ENCODE peak calls at places on chromosomes 1 and 21, in five cellular contexts. One of them, this sample, is unnamed.

GRCh38 chr1:97925982-97926708 is 5.3 kb upstream of the DPYD start:
- DNase-seq in substantia nigra: no peak
- DNase-seq in HCT116: no peak
- DNase-seq in HCEC 1CT: no peak
- DNase-seq in frontal cortex: no peak
- DNase-seq in this sample: no peak

GRCh38 chr1:241842565-241842964 is 5.4 kb upstream of the EXO1 start:
- DNase-seq in substantia nigra: no peak
- DNase-seq in HCT116: no peak
- DNase-seq in HCEC 1CT: peak
- DNase-seq in frontal cortex: no peak
- DNase-seq in this sample: no peak

GRCh38 chr1:41665962-41666917 is 181.8 kb upstream of the EDN2 start:
- DNase-seq in substantia nigra: no peak
- DNase-seq in HCT116: no peak
- DNase-seq in HCEC 1CT: no peak
- DNase-seq in frontal cortex: no peak
- DNase-seq in this sample: no peak

GRCh38 chr1:151641229-151641628 is 29.4 kb downstream of the SNX27 start:
- DNase-seq in substantia nigra: no peak
- DNase-seq in HCT116: no peak
- DNase-seq in HCEC 1CT: no peak
- DNase-seq in frontal cortex: no peak
- DNase-seq in this sample: no peak

GRCh38 chr1:42162181-42162580 is 2.4 kb downstream of the GUCA2A start:
- DNase-seq in substantia nigra: no peak
- DNase-seq in HCT116: no peak
- DNase-seq in HCEC 1CT: no peak
- DNase-seq in frontal cortex: no peak
- DNase-seq in this sample: no peak

GRCh38 chr1:45772971-45773370 is 22.5 kb upstream of the IPP start:
- DNase-seq in substantia nigra: no peak
- DNase-seq in HCT116: no peak
- DNase-seq in HCEC 1CT: no peak
- DNase-seq in frontal cortex: no peak
- DNase-seq in this sample: no peak

GRCh38 chr1:218312509-218312908 is 27.4 kb downstream of the RRP15 start:
- DNase-seq in substantia nigra: no peak
- DNase-seq in HCT116: no peak
- DNase-seq in HCEC 1CT: peak
- DNase-seq in frontal cortex: no peak
- DNase-seq in this sample: no peak

GRCh38 chr1:178502856-178503255 is 6.1 kb upstream of the CLEC20A start:
- DNase-seq in substantia nigra: no peak
- DNase-seq in HCT116: no peak
- DNase-seq in HCEC 1CT: no peak
- DNase-seq in frontal cortex: no peak
- DNase-seq in this sample: no peak

GRCh38 chr21:15592271-15592860 is 137.4 kb upstream of the USP25 start:
- DNase-seq in substantia nigra: no peak
- DNase-seq in HCT116: peak
- DNase-seq in HCEC 1CT: peak
- DNase-seq in frontal cortex: peak
- DNase-seq in this sample: peak

GRCh38 chr1:86169625-86170024 is 13.1 kb upstream of the COL24A1 start:
- DNase-seq in substantia nigra: no peak
- DNase-seq in HCT116: no peak
- DNase-seq in HCEC 1CT: peak
- DNase-seq in frontal cortex: no peak
- DNase-seq in this sample: no peak

GRCh38 chr1:83641206-83641658 is 357.7 kb downstream of the TTLL7 start:
- DNase-seq in substantia nigra: no peak
- DNase-seq in HCT116: no peak
- DNase-seq in HCEC 1CT: no peak
- DNase-seq in frontal cortex: no peak
- DNase-seq in this sample: no peak

GRCh38 chr1:21553116-21553926 is 44.1 kb downstream of the ALPL start:
- DNase-seq in substantia nigra: no peak
- DNase-seq in HCT116: no peak
- DNase-seq in HCEC 1CT: peak
- DNase-seq in frontal cortex: no peak
- DNase-seq in this sample: no peak

GRCh38 chr1:230141002-230141648 is 74.1 kb downstream of the GALNT2 start:
- DNase-seq in substantia nigra: no peak
- DNase-seq in HCT116: no peak
- DNase-seq in HCEC 1CT: peak
- DNase-seq in frontal cortex: no peak
- DNase-seq in this sample: no peak

GRCh38 chr1:109649380-109649987 is 6.4 kb upstream of the GSTM4 start:
- DNase-seq in substantia nigra: no peak
- DNase-seq in HCT116: peak
- DNase-seq in HCEC 1CT: peak
- DNase-seq in frontal cortex: no peak
- DNase-seq in this sample: peak

GRCh38 chr1:53546409-53547155 is 87.4 kb downstream of the DMRTB1 start:
- DNase-seq in substantia nigra: no peak
- DNase-seq in HCT116: no peak
- DNase-seq in HCEC 1CT: no peak
- DNase-seq in frontal cortex: no peak
- DNase-seq in this sample: no peak

GRCh38 chr1:110618668-110619067 is 12.5 kb upstream of the KCNA2 start:
- DNase-seq in substantia nigra: no peak
- DNase-seq in HCT116: no peak
- DNase-seq in HCEC 1CT: no peak
- DNase-seq in frontal cortex: no peak
- DNase-seq in this sample: no peak

GRCh38 chr1:37255111-37255795 is 219.1 kb upstream of the ZC3H12A start:
- DNase-seq in substantia nigra: peak
- DNase-seq in HCT116: no peak
- DNase-seq in HCEC 1CT: no peak
- DNase-seq in frontal cortex: peak
- DNase-seq in this sample: peak

GRCh38 chr1:217369996-217370551 is 260.8 kb downstream of the GPATCH2 start:
- DNase-seq in substantia nigra: no peak
- DNase-seq in HCT116: no peak
- DNase-seq in HCEC 1CT: peak
- DNase-seq in frontal cortex: no peak
- DNase-seq in this sample: no peak

GRCh38 chr1:32393136-32393535 is 1.1 kb downstream of the BSDC1 start:
- DNase-seq in substantia nigra: no peak
- DNase-seq in HCT116: no peak
- DNase-seq in HCEC 1CT: peak
- DNase-seq in frontal cortex: no peak
- DNase-seq in this sample: no peak

GRCh38 chr1:212485895-212486590 is 53.3 kb downstream of the NENF start:
- DNase-seq in substantia nigra: no peak
- DNase-seq in HCT116: peak
- DNase-seq in HCEC 1CT: peak
- DNase-seq in frontal cortex: no peak
- DNase-seq in this sample: peak

GRCh38 chr1:115067460-115067859 is 21.8 kb downstream of the TSPAN2 start:
- DNase-seq in substantia nigra: no peak
- DNase-seq in HCT116: no peak
- DNase-seq in HCEC 1CT: no peak
- DNase-seq in frontal cortex: no peak
- DNase-seq in this sample: no peak

GRCh38 chr21:33114276-33114675 is 44.3 kb downstream of the OLIG1 start:
- DNase-seq in substantia nigra: no peak
- DNase-seq in HCT116: no peak
- DNase-seq in HCEC 1CT: no peak
- DNase-seq in frontal cortex: no peak
- DNase-seq in this sample: no peak

This sample was measured in NCI-H460.